ENCODE peak calls at places on chromosomes 7 and 10, in six cellular contexts. Z is IMR-90; A is NCI-H1105; V is cardiac septum; T is naive thymus-derived CD8-positive, alpha-beta T cell; J is neuronal stem cell. N is an unnamed sample.

GRCh38 chr10:21020545-21020944 is 123.4 kb upstream of the NEBL start:
- DNase-seq in Z (no peak), A (no peak), V (no peak), T (no peak), J (no peak), N (no peak)

GRCh38 chr7:148662646-148663045 is 36.1 kb upstream of the CUL1 start:
- DNase-seq in Z (no peak), A (no peak), V (no peak), T (no peak), J (no peak), N (no peak)

GRCh38 chr10:19921300-19922140 is 105.3 kb downstream of the PLXDC2 start:
- DNase-seq in Z (peak), A (no peak), V (no peak), T (no peak), J (no peak), N (no peak)

GRCh38 chr10:47299989-47300931 is at the start of gene GDF10:
- DNase-seq in Z (no peak), A (no peak), V (no peak), T (no peak), J (peak), N (no peak)

GRCh38 chr10:71439670-71440425 is 43.1 kb downstream of the CDH23 start:
- DNase-seq in Z (no peak), A (no peak), V (peak), T (no peak), J (no peak), N (no peak)

GRCh38 chr10:22824984-22825383 is 102.9 kb upstream of the ARMC3 start:
- DNase-seq in Z (peak), A (no peak), V (no peak), T (no peak), J (no peak), N (no peak)

GRCh38 chr7:139035588-139036353 is at the start of gene ZC3HAV1L:
- DNase-seq in Z (peak), A (peak), V (peak), T (no peak), J (peak), N (peak)

GRCh38 chr7:84277628-84278224 is 83.1 kb upstream of the SEMA3A start:
- DNase-seq in Z (no peak), A (no peak), V (no peak), T (no peak), J (peak), N (no peak)

GRCh38 chr7:95104739-95105138 is 197.3 kb downstream of the PPP1R9A start:
- DNase-seq in Z (no peak), A (no peak), V (no peak), T (no peak), J (no peak), N (no peak)

GRCh38 chr7:155834486-155835048 is 22.3 kb upstream of the SHH start:
- DNase-seq in Z (no peak), A (no peak), V (no peak), T (peak), J (no peak), N (no peak)

GRCh38 chr7:151560243-151560642 is 40.5 kb upstream of the RHEB start:
- DNase-seq in Z (no peak), A (no peak), V (no peak), T (no peak), J (no peak), N (no peak)

GRCh38 chr7:87359366-87359765 is 13.9 kb downstream of the CROT start:
- DNase-seq in Z (peak), A (no peak), V (no peak), T (no peak), J (no peak), N (no peak)

GRCh38 chr7:38411404-38411803 is 138.0 kb upstream of the TARP start:
- DNase-seq in Z (peak), A (no peak), V (no peak), T (no peak), J (no peak), N (no peak)

GRCh38 chr10:5814110-5815107 is 1.2 kb upstream of the GDI2 start:
- DNase-seq in Z (peak), A (no peak), V (no peak), T (no peak), J (no peak), N (no peak)

GRCh38 chr7:132646064-132646463 is 69.8 kb upstream of the PLXNA4 start:
- DNase-seq in Z (no peak), A (no peak), V (no peak), T (no peak), J (no peak), N (no peak)

GRCh38 chr7:31340603-31341002 is at the start of gene NEUROD6:
- DNase-seq in Z (no peak), A (no peak), V (no peak), T (no peak), J (no peak), N (no peak)

GRCh38 chr7:17230099-17230807 is 68.2 kb upstream of the AHR start:
- DNase-seq in Z (no peak), A (no peak), V (no peak), T (no peak), J (no peak), N (no peak)

N was measured in coronary artery.